ENCODE peak calls at places on chromosomes 1 and 21, in four cellular contexts. F is HEK293T, N is HepG2, P is GM12878. R is an unnamed sample.

GRCh38 chr1:170309389-170310013 is 163.7 kb downstream of the NTMT2 start:
- DNase-seq in F (no peak), N (no peak), P (no peak), R (no peak)

GRCh38 chr1:145960468-145961108 is 2.8 kb upstream of the LIX1L start:
- DNase-seq in F (peak; percentile 73), N (peak; percentile 56), P (no peak), R (no peak)

GRCh38 chr1:212286437-212287131 is 1.4 kb downstream of the PPP2R5A start:
- DNase-seq in F (no peak), N (no peak), P (no peak), R (no peak)

GRCh38 chr1:185565314-185565713 is 168.9 kb upstream of the HMCN1 start:
- DNase-seq in F (no peak), N (peak; percentile 10), P (no peak), R (no peak)

GRCh38 chr1:246306415-246307037 is 200.6 kb downstream of the SMYD3 start:
- DNase-seq in F (no peak), N (peak; percentile 8), P (no peak), R (peak; percentile 35)

GRCh38 chr21:28944296-28944695 is 48.4 kb downstream of the LTN1 start:
- DNase-seq in F (no peak), N (peak; percentile 14), P (no peak), R (no peak)

GRCh38 chr1:243939167-243939848 is 89.3 kb upstream of the AKT3 start:
- DNase-seq in F (no peak), N (no peak), P (no peak), R (peak; percentile 44)

GRCh38 chr1:171245458-171246064 is 2.7 kb upstream of the FMO1 start:
- DNase-seq in F (peak; percentile 66), N (peak; percentile 25), P (no peak), R (peak; percentile 50)

GRCh38 chr21:38060533-38060932 is 144.3 kb upstream of the KCNJ6 start:
- DNase-seq in F (no peak), N (no peak), P (no peak), R (no peak)

GRCh38 chr1:53615101-53615500 is 123.9 kb downstream of the GLIS1 start:
- DNase-seq in F (no peak), N (no peak), P (no peak), R (no peak)

GRCh38 chr1:208607616-208608015 is 363.4 kb upstream of the PLXNA2 start:
- DNase-seq in F (no peak), N (no peak), P (no peak), R (no peak)

GRCh38 chr1:17527036-17527914 is 12.2 kb upstream of the ARHGEF10L start:
- DNase-seq in F (no peak), N (no peak), P (no peak), R (no peak)

GRCh38 chr1:18926315-18927081 is 24.1 kb upstream of the ALDH4A1 start:
- DNase-seq in F (no peak), N (no peak), P (peak; percentile 80), R (peak; percentile 59)

GRCh38 chr1:159211331-159212136 is 6.9 kb downstream of the ACKR1 start:
- DNase-seq in F (peak; percentile 56), N (peak; percentile 11), P (no peak), R (peak; percentile 49)

GRCh38 chr21:45378258-45378966 is 26.6 kb upstream of the COL18A1 start:
- DNase-seq in F (no peak), N (no peak), P (no peak), R (no peak)

GRCh38 chr1:203491664-203492485 is 2.1 kb upstream of the OPTC start:
- DNase-seq in F (no peak), N (no peak), P (no peak), R (no peak)

GRCh38 chr1:226332947-226333346 is 24.0 kb upstream of the LIN9 start:
- DNase-seq in F (no peak), N (no peak), P (no peak), R (no peak)

GRCh38 chr1:117312453-117313138 is 54.7 kb upstream of the MAN1A2 start:
- DNase-seq in F (peak; percentile 68), N (peak; percentile 43), P (no peak), R (peak; percentile 28)

GRCh38 chr1:6121651-6122370 is 58.3 kb downstream of the CHD5 start:
- DNase-seq in F (no peak), N (no peak), P (no peak), R (no peak)

GRCh38 chr1:223500560-223501425 is 107.6 kb downstream of the CCDC185 start:
- DNase-seq in F (no peak), N (no peak), P (no peak), R (no peak)

GRCh38 chr1:202279806-202280205 is 61.9 kb downstream of the UBE2T start:
- DNase-seq in F (no peak), N (no peak), P (no peak), R (no peak)

GRCh38 chr1:8987881-8988617 is 38.2 kb downstream of the SLC2A7 start:
- DNase-seq in F (peak; percentile 74), N (no peak), P (no peak), R (peak; percentile 86)

GRCh38 chr1:236608930-236609726 is 4.8 kb upstream of the HEATR1 start:
- DNase-seq in F (peak; percentile 70), N (peak; percentile 43), P (no peak), R (peak; percentile 55)

GRCh38 chr1:152441756-152442155 is 27.7 kb upstream of the CRNN start:
- DNase-seq in F (no peak), N (no peak), P (no peak), R (no peak)

GRCh38 chr1:213982814-213983588 is 4.8 kb upstream of the PROX1 start:
- DNase-seq in F (peak; percentile 56), N (no peak), P (no peak), R (no peak)

GRCh38 chr1:212958175-212958574 is 7.8 kb downstream of the VASH2 start:
- DNase-seq in F (no peak), N (no peak), P (no peak), R (no peak)

GRCh38 chr1:163231385-163231784 is 28.7 kb upstream of the RGS5 start:
- DNase-seq in F (no peak), N (no peak), P (no peak), R (no peak)

GRCh38 chr1:36829066-36829465 is 205.2 kb downstream of the GRIK3 start:
- DNase-seq in F (no peak), N (no peak), P (no peak), R (no peak)

GRCh38 chr1:202306535-202307345 is 35.0 kb downstream of the UBE2T start:
- DNase-seq in F (no peak), N (no peak), P (no peak), R (no peak)

GRCh38 chr21:32328595-32328994 is 29.9 kb downstream of the MRAP start:
- DNase-seq in F (no peak), N (no peak), P (no peak), R (no peak)
- TF ChIP-seq TARDBP in F (no peak), N (no peak), P (no peak), R (no peak)

DNA sequence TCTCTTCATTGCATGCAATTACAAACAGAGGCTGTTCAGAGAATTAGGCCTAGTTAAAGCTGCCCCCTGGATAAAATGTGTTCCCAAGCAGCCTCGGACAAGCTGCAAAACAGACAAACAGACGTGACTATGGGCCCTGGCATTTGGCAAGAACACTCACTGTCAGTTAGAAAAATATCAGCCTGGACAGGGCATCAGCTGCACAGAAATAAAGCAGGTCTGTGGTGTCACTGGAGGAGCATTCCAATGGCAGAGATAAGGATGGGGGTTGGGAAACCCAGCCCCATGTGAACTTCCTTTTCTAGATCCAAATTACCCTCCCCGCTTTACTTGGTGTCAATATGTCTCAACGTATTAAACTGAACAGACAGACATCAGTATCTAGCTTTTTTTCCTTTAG is 177.1 kb downstream of the GPATCH2 start:
- DNase-seq in F (no peak), N (no peak), P (no peak), R (no peak)
- TF ChIP-seq TARDBP in F (no peak), N (no peak), P (no peak), R (no peak)

GRCh38 chr1:3070654-3071506 is 1.9 kb downstream of the PRDM16 start:
- DNase-seq in F (peak; percentile 20), N (no peak), P (no peak), R (no peak)
- TF ChIP-seq TARDBP in F (no peak), N (no peak), P (no peak), R (no peak)

GRCh38 chr1:150558761-150559626 is 9.8 kb downstream of the ADAMTSL4 start:
- DNase-seq in F (no peak), N (no peak), P (no peak), R (no peak)
- TF ChIP-seq TARDBP in F (no peak), N (no peak), P (no peak), R (no peak)

R was measured in K562.